ENCODE peak calls at places on chromosomes 1 and 21, in six cellular contexts. H, B, E, X, O and S are unnamed samples.

GRCh38 chr1:215198021-215198420 is 115.5 kb downstream of the KCNK2 start:
- DNase-seq in X (no peak), B (no peak), O (no peak), E (no peak), H (no peak), S (no peak)

GRCh38 chr1:52186449-52186848 is 44.6 kb downstream of the ZFYVE9 start:
- DNase-seq in H (no peak), B (no peak), O (peak), X (no peak), E (no peak), S (no peak)

GRCh38 chr1:62299426-62300200 is 19.6 kb downstream of the KANK4 start:
- DNase-seq in H (peak), O (no peak), X (no peak), E (peak), B (no peak), S (no peak)

GRCh38 chr1:248863011-248863881 is 4.4 kb upstream of the ZNF692 start:
- DNase-seq in E (peak), O (peak), H (peak), B (peak), X (peak), S (peak)

GRCh38 chr1:27821761-27822315 is 8.7 kb upstream of the PPP1R8 start:
- DNase-seq in O (peak), X (no peak), E (no peak), B (no peak), H (no peak), S (no peak)

GRCh38 chr1:180931529-180931928 is 18.8 kb downstream of the KIAA1614 start:
- DNase-seq in B (no peak), O (no peak), E (no peak), X (no peak), H (no peak), S (no peak)

GRCh38 chr1:100719490-100719889 is at the start of gene VCAM1:
- DNase-seq in E (no peak), O (peak), X (peak), H (no peak), B (no peak), S (peak)

GRCh38 chr1:30733520-30733919 is 10.1 kb upstream of the MATN1 start:
- DNase-seq in H (no peak), B (no peak), E (no peak), O (peak), X (no peak), S (no peak)

GRCh38 chr1:47906009-47906432 is 91.2 kb downstream of the TRABD2B start:
- DNase-seq in E (no peak), X (no peak), O (no peak), H (peak), B (no peak), S (no peak)

GRCh38 chr1:22186316-22186715 is 43.4 kb upstream of the WNT4 start:
- DNase-seq in E (no peak), X (no peak), O (no peak), H (no peak), B (no peak), S (no peak)

GRCh38 chr1:12339410-12339809 is 109.6 kb downstream of the VPS13D start:
- DNase-seq in O (no peak), B (no peak), X (no peak), H (no peak), E (no peak), S (no peak)

GRCh38 chr1:154328318-154329151 is 3.2 kb downstream of the ATP8B2 start:
- DNase-seq in H (peak), X (peak), B (peak), O (peak), E (peak), S (peak)

GRCh38 chr1:48329489-48329888 is 107.0 kb downstream of the SLC5A9 start:
- DNase-seq in X (no peak), O (peak), E (no peak), H (no peak), B (no peak), S (no peak)

GRCh38 chr1:9658186-9658585 is 6.7 kb downstream of the PIK3CD start:
- DNase-seq in B (no peak), H (no peak), X (no peak), O (no peak), E (no peak), S (peak)

GRCh38 chr1:59833022-59833421 is 18.3 kb downstream of the HOOK1 start:
- DNase-seq in O (no peak), X (no peak), E (no peak), B (no peak), H (peak), S (no peak)

GRCh38 chr1:42380617-42381423 is at the start of gene RIMKLA:
- DNase-seq in X (peak), B (peak), E (peak), H (no peak), O (peak), S (peak)
- TF ChIP-seq CTCF in X (no peak), B (no peak), E (no peak), H (no peak), O (no peak), S (no peak)

GRCh38 chr1:4769516-4770280 is 115.3 kb downstream of the AJAP1 start:
- DNase-seq in B (no peak), X (no peak), O (no peak), E (no peak), H (no peak), S (no peak)

GRCh38 chr1:4771267-4771666 is 116.9 kb downstream of the AJAP1 start:
- DNase-seq in X (no peak), O (no peak), H (no peak), E (no peak), B (no peak), S (no peak)

GRCh38 chr1:4767308-4767707 is 112.9 kb downstream of the AJAP1 start:
- DNase-seq in O (no peak), X (no peak), H (no peak), E (no peak), B (no peak), S (no peak)

GRCh38 chr1:4770713-4771112 is 116.3 kb downstream of the AJAP1 start:
- DNase-seq in O (no peak), X (no peak), H (no peak), B (no peak), E (no peak), S (no peak)

DNA sequence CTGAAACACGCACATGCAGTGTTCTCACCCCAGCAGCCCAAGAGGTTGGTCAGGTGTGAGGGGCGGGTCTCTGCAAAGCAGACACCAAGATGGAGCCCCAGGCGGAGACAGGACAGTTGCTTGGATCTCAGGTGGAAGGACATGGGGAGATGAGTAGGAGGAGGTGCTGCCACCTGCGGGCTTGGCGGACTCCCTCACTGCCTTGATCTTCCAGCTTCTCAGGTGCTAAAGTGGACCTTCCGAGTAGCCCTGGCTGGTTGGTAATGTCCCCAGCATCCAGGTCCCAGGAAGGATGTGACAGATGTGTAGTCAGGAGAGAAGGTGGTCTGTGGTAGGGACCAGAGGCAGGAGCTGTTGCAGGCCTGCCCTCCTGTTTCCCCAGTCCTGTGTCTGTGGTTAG is 114.1 kb downstream of the AJAP1 start:
- DNase-seq in O (no peak), E (no peak), B (no peak), H (no peak), X (no peak), S (no peak)
- TF ChIP-seq CTCF in O (no peak), E (no peak), B (no peak), H (no peak), X (no peak), S (no peak)

GRCh38 chr1:151501474-151501873 is 9.7 kb upstream of the CGN start:
- DNase-seq in H (no peak), O (no peak), E (peak), B (no peak), X (no peak), S (no peak)
- TF ChIP-seq CTCF in H (peak), O (no peak), E (peak), B (no peak), X (no peak), S (no peak)

DNA sequence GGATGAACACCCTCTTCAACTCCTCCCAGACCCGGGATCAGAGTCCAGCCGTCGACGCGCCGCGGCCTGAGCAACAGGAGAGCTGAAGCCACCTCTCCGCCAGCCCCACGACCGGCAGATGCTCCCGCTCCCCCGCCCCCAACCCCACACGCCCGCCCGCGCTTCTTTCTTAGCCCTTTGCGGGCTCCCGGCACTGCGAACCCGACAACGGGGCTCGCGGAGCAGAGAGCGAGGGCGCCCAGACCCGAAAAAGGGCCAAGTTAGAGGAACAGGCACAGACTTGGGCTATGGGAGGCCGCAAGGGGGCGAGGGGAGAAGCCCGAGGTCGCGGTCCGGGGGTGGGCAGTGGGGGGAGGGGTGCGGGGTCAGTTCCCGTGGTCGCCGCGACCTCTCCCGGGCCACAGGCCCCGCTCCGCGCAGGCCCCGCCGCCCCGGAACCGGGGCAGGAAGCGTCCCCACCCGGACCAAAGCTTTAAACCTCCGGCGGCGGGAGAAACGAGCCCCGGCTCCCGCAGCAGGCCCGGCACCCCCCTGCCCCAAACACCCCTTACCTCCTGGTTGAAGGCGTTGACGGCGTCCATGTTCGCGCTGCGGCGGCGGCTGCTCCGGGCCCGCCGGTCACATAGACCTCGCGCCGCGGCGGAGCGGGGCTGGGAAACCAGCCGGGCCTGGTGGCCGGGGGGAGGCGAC is 661 bp downstream of the SCAF4 start:
- DNase-seq in X (peak), H (no peak), B (peak), O (no peak), E (peak), S (peak)
- TF ChIP-seq CTCF in X (peak), H (no peak), B (peak), O (no peak), E (no peak), S (no peak)

DNA sequence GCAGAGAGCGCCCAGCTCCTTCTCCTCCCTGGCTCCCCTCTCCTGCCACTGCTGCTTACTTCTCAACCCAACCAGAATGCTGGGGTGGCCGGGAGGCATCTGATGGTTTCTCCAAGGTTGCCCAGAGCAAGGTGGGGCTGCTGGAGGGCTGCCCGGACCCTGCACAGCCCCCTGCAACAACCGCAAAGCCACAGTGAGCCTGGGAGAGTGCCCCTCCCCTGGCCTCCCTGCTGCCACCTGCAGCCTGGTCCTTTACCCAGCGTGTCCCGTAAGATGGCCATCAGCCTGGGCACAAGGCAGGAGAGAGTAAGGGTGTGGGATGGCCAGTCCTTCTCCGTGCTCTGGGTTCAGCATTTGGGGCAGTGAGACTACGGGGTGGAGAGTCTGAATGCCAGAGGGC is 17.0 kb downstream of the MX2 start:
- DNase-seq in H (no peak), O (no peak), X (no peak), B (no peak), E (no peak), S (no peak)
- TF ChIP-seq CTCF in H (no peak), O (no peak), X (no peak), B (no peak), E (no peak), S (no peak)

DNA sequence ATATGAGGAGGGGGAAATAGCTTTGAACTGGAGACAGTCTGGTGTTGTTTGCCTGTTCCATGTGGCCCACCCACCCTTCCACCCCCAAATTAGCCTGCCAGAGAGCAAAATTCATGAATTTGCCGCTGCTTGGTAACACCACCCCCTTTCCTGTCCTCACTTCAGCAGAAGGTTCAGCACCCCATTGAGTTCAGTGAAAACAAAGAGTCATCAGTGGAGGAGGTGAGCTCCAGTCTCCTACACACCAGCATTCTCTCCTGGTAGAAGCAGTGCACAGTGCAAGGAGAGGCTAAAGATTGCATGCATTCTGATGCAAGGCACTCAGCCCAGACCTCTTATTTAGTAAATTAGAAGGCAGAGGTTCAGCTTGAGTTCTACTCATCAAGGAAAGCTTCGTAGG is 99.7 kb upstream of the DYNLT5 start:
- DNase-seq in X (no peak), O (peak), H (no peak), E (no peak), B (no peak), S (no peak)
- TF ChIP-seq CTCF in X (no peak), O (no peak), H (no peak), E (no peak), B (no peak), S (no peak)

GRCh38 chr1:182441719-182442118 is 8.2 kb upstream of the RGSL1 start:
- DNase-seq in H (no peak), O (no peak), B (no peak), X (no peak), E (no peak), S (no peak)

GRCh38 chr1:182446033-182446669 is 3.8 kb upstream of the RGSL1 start:
- DNase-seq in B (peak), X (peak), E (no peak), O (peak), H (peak), S (peak)

GRCh38 chr1:182442333-182442732 is 7.6 kb upstream of the RGSL1 start:
- DNase-seq in X (no peak), E (no peak), H (no peak), B (no peak), O (no peak), S (no peak)

GRCh38 chr1:182447660-182448059 is 2.3 kb upstream of the RGSL1 start:
- DNase-seq in B (no peak), H (no peak), X (no peak), E (no peak), O (no peak), S (no peak)

GRCh38 chr1:182444497-182444896 is 5.4 kb upstream of the RGSL1 start:
- DNase-seq in O (no peak), E (peak), B (no peak), H (no peak), X (peak), S (no peak)
- TF ChIP-seq CTCF in O (no peak), E (no peak), B (no peak), H (peak), X (peak), S (no peak)